ENCODE peak calls at places on chromosomes 1 and 21, in seven cellular contexts. P, R, L, B, Y, K and G are unnamed samples.

GRCh38 chr1:44029260-44029910 is 1.9 kb downstream of the SLC6A9 start:
- DNase-seq in P (no peak), R (peak; percentile 70), L (no peak), B (no peak), Y (no peak), K (no peak), G (no peak)

GRCh38 chr1:153774780-153775431 is at the start of gene SLC27A3:
- DNase-seq in P (peak; percentile 75), R (peak; percentile 87), L (no peak), B (peak; percentile 79), Y (no peak), K (peak; percentile 90), G (no peak)

GRCh38 chr1:167763525-167764220 is 41.9 kb downstream of the MPZL1 start:
- DNase-seq in P (peak; percentile 78), R (no peak), L (no peak), B (peak; percentile 41), Y (no peak), K (no peak), G (no peak)

GRCh38 chr1:203860396-203860951 is 925 bp upstream of the SNRPE start:
- DNase-seq in P (peak; percentile 23), R (no peak), L (no peak), B (peak; percentile 61), Y (no peak), K (no peak), G (no peak)

GRCh38 chr1:209316929-209317328 is 266.6 kb upstream of the CAMK1G start:
- DNase-seq in P (no peak), R (no peak), L (no peak), B (no peak), Y (no peak), K (no peak), G (no peak)

GRCh38 chr1:181479137-181479745 is 4.1 kb upstream of the CACNA1E start:
- DNase-seq in P (peak; percentile 73), R (peak; percentile 71), L (no peak), B (peak; percentile 76), Y (peak; percentile 27), K (no peak), G (peak; percentile 64)

GRCh38 chr1:193680924-193681316 is 494.5 kb upstream of the B3GALT2 start:
- DNase-seq in P (no peak), R (no peak), L (no peak), B (no peak), Y (no peak), K (no peak), G (no peak)

GRCh38 chr1:22619808-22620207 is 16.6 kb upstream of the C1QA start:
- DNase-seq in P (no peak), R (no peak), L (no peak), B (no peak), Y (no peak), K (no peak), G (no peak)

GRCh38 chr1:20663969-20664715 is 3.0 kb upstream of the DDOST start:
- DNase-seq in P (no peak), R (no peak), L (no peak), B (no peak), Y (no peak), K (no peak), G (no peak)

GRCh38 chr21:28904961-28905435 is 87.7 kb downstream of the LTN1 start:
- DNase-seq in P (no peak), R (no peak), L (no peak), B (no peak), Y (no peak), K (no peak), G (no peak)

GRCh38 chr1:36295390-36295789 is 10.8 kb upstream of the SH3D21 start:
- DNase-seq in P (no peak), R (no peak), L (no peak), B (no peak), Y (no peak), K (no peak), G (no peak)

GRCh38 chr1:57101171-57101570 is 135.4 kb upstream of the C8B start:
- DNase-seq in P (no peak), R (no peak), L (no peak), B (peak; percentile 2), Y (no peak), K (no peak), G (no peak)

GRCh38 chr1:221840511-221841243 is 98.8 kb upstream of the DUSP10 start:
- DNase-seq in P (peak; percentile 45), R (no peak), L (no peak), B (peak; percentile 68), Y (no peak), K (peak; percentile 84), G (no peak)

GRCh38 chr1:152752225-152752624 is 5.6 kb upstream of the KPRP start:
- DNase-seq in P (peak; percentile 0), R (no peak), L (no peak), B (peak; percentile 40), Y (no peak), K (no peak), G (no peak)

GRCh38 chr1:221451741-221452140 is 290.1 kb downstream of the DUSP10 start:
- DNase-seq in P (no peak), R (no peak), L (no peak), B (no peak), Y (no peak), K (no peak), G (no peak)

GRCh38 chr1:67524143-67525052 is 94.2 kb upstream of the SERBP1 start:
- DNase-seq in P (no peak), R (peak; percentile 30), L (no peak), B (no peak), Y (no peak), K (no peak), G (no peak)

GRCh38 chr1:243979396-243979795 is 71.7 kb upstream of the ZBTB18 start:
- DNase-seq in P (no peak), R (peak; percentile 18), L (no peak), B (no peak), Y (no peak), K (no peak), G (no peak)

GRCh38 chr1:182182311-182182710 is 120.8 kb upstream of the ZNF648 start:
- DNase-seq in P (no peak), R (no peak), L (no peak), B (no peak), Y (no peak), K (no peak), G (no peak)

GRCh38 chr1:48848035-48848434 is 71.3 kb upstream of the BEND5 start:
- DNase-seq in P (no peak), R (no peak), L (no peak), B (no peak), Y (no peak), K (no peak), G (no peak)

GRCh38 chr1:48851638-48852037 is 74.9 kb upstream of the BEND5 start:
- DNase-seq in P (peak; percentile 18), R (no peak), L (no peak), B (peak; percentile 33), Y (no peak), K (no peak), G (no peak)

GRCh38 chr1:48858200-48858599 is 81.5 kb upstream of the BEND5 start:
- DNase-seq in P (no peak), R (no peak), L (no peak), B (peak; percentile 34), Y (no peak), K (no peak), G (no peak)

GRCh38 chr1:48853006-48853405 is 76.3 kb upstream of the BEND5 start:
- DNase-seq in P (peak; percentile 68), R (no peak), L (no peak), B (peak; percentile 80), Y (peak; percentile 11), K (no peak), G (no peak)
- TF ChIP-seq CTCF in P (no peak), R (no peak), L (no peak), B (no peak), Y (no peak), K (no peak), G (no peak)

GRCh38 chr1:155277896-155278688 is 829 bp downstream of the HCN3 start:
- DNase-seq in P (peak; percentile 23), R (peak; percentile 87), L (no peak), B (peak; percentile 12), Y (no peak), K (no peak), G (no peak)
- TF ChIP-seq CTCF in P (peak; percentile 37), R (peak; percentile 43), L (peak; percentile 23), B (peak; percentile 41), Y (peak; percentile 28), K (no peak), G (peak; percentile 35)

GRCh38 chr1:223774133-223774811 is 61.9 kb downstream of the CAPN2 start:
- DNase-seq in P (no peak), R (no peak), L (no peak), B (no peak), Y (no peak), K (no peak), G (no peak)

GRCh38 chr1:223772771-223773160 is 60.4 kb downstream of the CAPN2 start:
- DNase-seq in P (no peak), R (no peak), L (no peak), B (no peak), Y (no peak), K (no peak), G (no peak)

GRCh38 chr1:223771814-223772770 is 59.8 kb downstream of the CAPN2 start:
- DNase-seq in P (peak; percentile 87), R (peak; percentile 94), L (peak; percentile 32), B (peak; percentile 95), Y (peak; percentile 63), K (no peak), G (no peak)

GRCh38 chr1:223771469-223771813 is 59.1 kb downstream of the CAPN2 start:
- DNase-seq in P (no peak), R (no peak), L (no peak), B (no peak), Y (no peak), K (no peak), G (no peak)

DNA sequence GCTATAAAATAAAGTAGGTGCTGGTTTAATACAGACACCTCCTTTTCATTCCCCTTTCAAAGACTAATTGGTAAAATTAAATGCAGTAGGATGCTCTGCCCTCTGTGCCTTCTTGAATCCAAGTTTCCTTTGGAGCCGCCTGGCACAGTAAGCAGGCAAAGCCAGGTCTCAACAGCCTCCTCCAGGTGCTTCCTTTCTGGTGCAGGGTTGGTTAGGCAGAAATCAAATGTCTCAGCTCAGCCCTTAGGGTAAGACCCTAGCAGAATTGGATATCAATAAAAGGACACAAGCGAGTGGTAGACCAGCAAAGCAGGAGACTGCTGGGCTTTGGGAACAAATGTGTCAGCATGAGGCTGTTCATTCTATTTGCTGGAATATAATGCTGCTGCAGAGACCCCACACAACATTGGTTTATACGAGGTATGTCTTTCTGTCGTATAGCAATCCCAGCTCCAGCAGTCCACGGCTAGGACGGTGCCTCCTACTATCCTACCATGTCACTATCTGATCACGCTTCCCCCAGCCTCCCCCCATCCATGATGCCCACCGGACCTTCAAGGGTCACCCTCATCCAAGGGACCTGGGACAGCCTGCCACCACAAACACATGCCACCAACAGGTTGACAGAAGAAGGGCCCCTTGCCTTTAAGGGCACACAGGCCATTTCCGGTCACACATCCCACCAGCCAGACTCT is 58.4 kb downstream of the CAPN2 start:
- DNase-seq in P (no peak), R (no peak), L (no peak), B (no peak), Y (no peak), K (no peak), G (no peak)
- TF ChIP-seq CTCF in P (no peak), R (no peak), L (no peak), B (no peak), Y (no peak), K (no peak), G (no peak)

DNA sequence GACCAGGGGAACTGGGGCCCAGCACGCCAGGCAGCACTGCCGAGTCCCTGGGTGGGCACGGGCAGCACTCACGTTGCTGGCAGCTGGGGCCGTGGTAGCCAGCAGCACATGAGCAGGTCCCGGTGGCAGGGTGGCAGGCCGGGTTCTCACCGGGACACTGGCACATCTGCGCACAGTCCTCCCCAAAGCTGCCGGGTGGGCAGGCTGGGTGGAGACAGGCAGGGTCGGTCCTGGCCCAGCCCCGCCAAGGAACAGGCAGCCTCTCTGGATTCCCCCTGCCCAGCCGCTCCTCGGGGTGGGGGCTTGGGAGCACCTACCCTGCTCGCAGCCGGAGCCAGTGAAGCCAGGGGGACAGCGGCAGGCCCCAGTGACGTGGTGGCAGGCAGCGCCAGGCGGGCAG is 42.5 kb downstream of the ARHGEF16 start:
- DNase-seq in P (no peak), R (no peak), L (no peak), B (no peak), Y (no peak), K (no peak), G (no peak)
- TF ChIP-seq CTCF in P (no peak), R (no peak), L (no peak), B (no peak), Y (no peak), K (no peak), G (no peak)